ENCODE peak calls at places on chromosome 14, in ten cellular contexts. K is hypothalamus; X is Kasumi-1; Q is HAP-1; A is effector memory CD4-positive, alpha-beta T cell; I is stimulated activated CD4-positive, alpha-beta T cell treated with anti-CD3 and anti-CD28 coated beads, Interleukin-1b, Interleukin-23, amount 100 ng/mL, for 1 hour; V is T-helper 2 cell treated with Interferon-gamma antibody and Interleukin-4, amounts not matched to agents 5 μg/mL and 100 μg/mL, for 36 hours; W is activated CD4-positive, alpha-beta memory T cell treated with anti-CD3 and anti-CD28 coated beads for 36 hours; M is NCI-H524 treated with DMSO at 0.1 percent for 48 hours; U is activated T-cell treated with anti-CD3 and anti-CD28 coated beads, Interleukin-2, amount 50 U/mL, for 72 hours. E is an unnamed sample.

GRCh38 chr14:91284146-91284790 is 39.8 kb upstream of the GPR68 start:
- DNase-seq in A (no peak), K (no peak), M (no peak), W (no peak), I (no peak), X (no peak), Q (no peak), U (no peak), V (no peak), E (no peak)

GRCh38 chr14:95918466-95918865 is 41.8 kb downstream of the TUNAR start:
- DNase-seq in V (no peak), K (no peak), M (no peak), W (no peak), A (no peak), U (no peak), X (no peak), Q (no peak), I (no peak), E (no peak)

GRCh38 chr14:104293231-104293841 is 154.9 kb downstream of the KIF26A start:
- DNase-seq in X (no peak), U (no peak), A (no peak), V (no peak), K (no peak), Q (no peak), I (no peak), M (no peak), W (no peak), E (no peak)

GRCh38 chr14:103765526-103765925 is 49.9 kb downstream of the ZFYVE21 start:
- DNase-seq in V (no peak), M (no peak), X (no peak), A (no peak), W (no peak), Q (no peak), I (no peak), U (no peak), K (no peak), E (no peak)

GRCh38 chr14:96213871-96214465 is 9.3 kb downstream of the BDKRB2 start:
- DNase-seq in K (no peak), M (no peak), I (no peak), W (no peak), U (no peak), Q (no peak), X (no peak), V (no peak), A (no peak), E (no peak)

GRCh38 chr14:69610859-69611263 is 535 bp upstream of the SUSD6 start:
- DNase-seq in Q (peak), U (no peak), I (no peak), A (no peak), K (no peak), V (no peak), X (no peak), M (no peak), W (no peak), E (no peak)

GRCh38 chr14:76924363-76925151 is 98.3 kb downstream of the LRRC74A start:
- DNase-seq in Q (peak), V (no peak), X (no peak), K (peak), I (no peak), A (peak), M (peak), W (peak), U (no peak), E (peak)

GRCh38 chr14:41461380-41461779 is 145.3 kb upstream of the LRFN5 start:
- DNase-seq in X (no peak), U (no peak), K (no peak), W (no peak), V (no peak), I (no peak), M (no peak), A (no peak), Q (no peak), E (no peak)

GRCh38 chr14:77059276-77059934 is 30.9 kb upstream of the IRF2BPL start:
- DNase-seq in V (no peak), I (no peak), U (no peak), X (no peak), A (no peak), W (peak), Q (peak), M (no peak), K (peak), E (no peak)

GRCh38 chr14:72420749-72421452 is 473.0 kb downstream of the DPF3 start:
- DNase-seq in K (peak), V (peak), Q (peak), W (peak), I (peak), A (peak), U (peak), X (peak), M (peak), E (peak)

GRCh38 chr14:99632410-99633035 is 12.4 kb upstream of the HHIPL1 start:
- DNase-seq in Q (no peak), I (no peak), M (no peak), K (no peak), U (no peak), V (no peak), W (no peak), A (no peak), X (no peak), E (no peak)

GRCh38 chr14:94337274-94337673 is 14.1 kb upstream of the SERPINA6 start:
- DNase-seq in X (no peak), M (no peak), U (peak), W (no peak), Q (no peak), I (no peak), V (peak), K (no peak), A (no peak), E (no peak)

E was measured in effector CD4-positive, alpha-beta T cell.